ENCODE peak calls at places on chromosomes 11 and 22, in six cellular contexts. T is GM18507; Y is HuH-7; Z is CD8-positive, alpha-beta memory T cell; V is DMS 273 treated with DMSO at 0.1 percent for 48 hours; F is effector CD4-positive, alpha-beta T cell. N is an unnamed sample.

GRCh38 chr11:76638267-76639197 is 32.0 kb downstream of the LRRC32 start:
- DNase-seq in T (no peak), Y (no peak), Z (no peak), V (no peak), F (no peak), N (no peak)

GRCh38 chr11:119845305-119845704 is 116.3 kb upstream of the NECTIN1 start:
- DNase-seq in T (no peak), Y (no peak), Z (no peak), V (no peak), F (no peak), N (no peak)

GRCh38 chr11:79708319-79708928 is 267.6 kb upstream of the TENM4 start:
- DNase-seq in T (peak), Y (peak), Z (no peak), V (no peak), F (no peak), N (peak)

GRCh38 chr11:13405220-13405619 is 57.8 kb downstream of the BTBD10 start:
- DNase-seq in T (no peak), Y (no peak), Z (no peak), V (no peak), F (no peak), N (no peak)

GRCh38 chr11:101430236-101430635 is 153.6 kb downstream of the TRPC6 start:
- DNase-seq in T (no peak), Y (no peak), Z (no peak), V (no peak), F (no peak), N (no peak)

GRCh38 chr22:37544955-37545702 is 15.2 kb upstream of the CDC42EP1 start:
- DNase-seq in T (no peak), Y (peak), Z (peak), V (no peak), F (peak), N (peak)

GRCh38 chr22:31627223-31627731 is 34.7 kb downstream of the PISD start:
- DNase-seq in T (no peak), Y (no peak), Z (no peak), V (no peak), F (no peak), N (no peak)

GRCh38 chr11:78000193-78000592 is 5.7 kb upstream of the INTS4 start:
- DNase-seq in T (no peak), Y (peak), Z (peak), V (peak), F (peak), N (peak)

GRCh38 chr22:47135338-47135737 is 372.9 kb downstream of the TBC1D22A start:
- DNase-seq in T (no peak), Y (no peak), Z (no peak), V (no peak), F (no peak), N (no peak)

GRCh38 chr22:45101828-45102227 is 61.9 kb upstream of the NUP50 start:
- DNase-seq in T (peak), Y (peak), Z (no peak), V (no peak), F (no peak), N (peak)

GRCh38 chr11:45254070-45254469 is 32.1 kb downstream of the SYT13 start:
- DNase-seq in T (no peak), Y (no peak), Z (no peak), V (no peak), F (no peak), N (no peak)

GRCh38 chr11:93727985-93728791 is 13.1 kb downstream of the TAF1D start:
- DNase-seq in T (no peak), Y (no peak), Z (no peak), V (no peak), F (no peak), N (no peak)

GRCh38 chr22:36235585-36235984 is 3.7 kb downstream of the APOL2 start:
- DNase-seq in T (no peak), Y (no peak), Z (no peak), V (no peak), F (no peak), N (no peak)

GRCh38 chr22:49896201-49896600 is 22.0 kb downstream of the ALG12 start:
- DNase-seq in T (no peak), Y (no peak), Z (no peak), V (no peak), F (no peak), N (no peak)

GRCh38 chr11:76173663-76174062 is 32.6 kb downstream of the WNT11 start:
- DNase-seq in T (no peak), Y (no peak), Z (no peak), V (no peak), F (no peak), N (no peak)

GRCh38 chr22:41280065-41280464 is 5.9 kb downstream of the RANGAP1 start:
- DNase-seq in T (no peak), Y (no peak), Z (no peak), V (no peak), F (no peak), N (no peak)